ENCODE peak calls at places on chromosomes 7 and 10, in ten cellular contexts. One of them, this sample, is unnamed. For H3K27me3, the result is how much of the 10 kb centered on the place peaks cover.

GRCh38 chr7:14606101-14606500 is 296.4 kb downstream of the DGKB start:
- DNase-seq in prostate gland: no peak
- DNase-seq in sigmoid colon: no peak
- DNase-seq in upper lobe of left lung: no peak
- DNase-seq in H1: no peak
- DNase-seq in breast epithelium: no peak
- DNase-seq in HCT116: no peak
- DNase-seq in Panc1: no peak
- DNase-seq in GM23338: no peak
- DNase-seq in suprapubic skin: no peak
- DNase-seq in this sample: no peak

GRCh38 chr7:142871260-142872105 is 14.1 kb downstream of the TRPV6 start:
- DNase-seq in prostate gland: no peak
- DNase-seq in sigmoid colon: no peak
- DNase-seq in upper lobe of left lung: no peak
- DNase-seq in H1: no peak
- DNase-seq in breast epithelium: no peak
- DNase-seq in HCT116: no peak
- DNase-seq in Panc1: no peak
- DNase-seq in GM23338: no peak
- DNase-seq in suprapubic skin: no peak
- DNase-seq in this sample: no peak

GRCh38 chr10:92747600-92747999 is 57.8 kb downstream of the HHEX start:
- DNase-seq in prostate gland: no peak
- DNase-seq in sigmoid colon: no peak
- DNase-seq in upper lobe of left lung: peak
- DNase-seq in H1: no peak
- DNase-seq in breast epithelium: no peak
- DNase-seq in HCT116: no peak
- DNase-seq in Panc1: no peak
- DNase-seq in GM23338: no peak
- DNase-seq in suprapubic skin: no peak
- DNase-seq in this sample: peak

GRCh38 chr7:149432121-149432691 is 28.7 kb downstream of the ZNF777 start:
- DNase-seq in prostate gland: no peak
- DNase-seq in sigmoid colon: no peak
- DNase-seq in upper lobe of left lung: no peak
- DNase-seq in H1: no peak
- DNase-seq in breast epithelium: no peak
- DNase-seq in HCT116: no peak
- DNase-seq in Panc1: no peak
- DNase-seq in GM23338: peak
- DNase-seq in suprapubic skin: no peak
- DNase-seq in this sample: no peak

GRCh38 chr10:74585231-74586087 is 240.9 kb upstream of the KAT6B start:
- DNase-seq in prostate gland: peak
- DNase-seq in sigmoid colon: no peak
- DNase-seq in upper lobe of left lung: no peak
- DNase-seq in H1: no peak
- DNase-seq in breast epithelium: no peak
- DNase-seq in HCT116: no peak
- DNase-seq in Panc1: no peak
- DNase-seq in GM23338: no peak
- DNase-seq in suprapubic skin: no peak
- DNase-seq in this sample: no peak

GRCh38 chr10:132137111-132138072 is 49.4 kb upstream of the DPYSL4 start:
- DNase-seq in prostate gland: no peak
- DNase-seq in sigmoid colon: peak
- DNase-seq in upper lobe of left lung: no peak
- DNase-seq in H1: no peak
- DNase-seq in breast epithelium: no peak
- DNase-seq in HCT116: no peak
- DNase-seq in Panc1: no peak
- DNase-seq in GM23338: no peak
- DNase-seq in suprapubic skin: no peak
- DNase-seq in this sample: no peak

GRCh38 chr7:7696458-7697119 is 21.8 kb downstream of the RPA3 start:
- DNase-seq in prostate gland: peak
- DNase-seq in sigmoid colon: no peak
- DNase-seq in upper lobe of left lung: no peak
- DNase-seq in H1: no peak
- DNase-seq in breast epithelium: no peak
- DNase-seq in HCT116: peak
- DNase-seq in Panc1: peak
- DNase-seq in GM23338: no peak
- DNase-seq in suprapubic skin: no peak
- DNase-seq in this sample: no peak

GRCh38 chr7:148715027-148715426 is 16.3 kb downstream of the CUL1 start:
- DNase-seq in prostate gland: no peak
- DNase-seq in sigmoid colon: no peak
- DNase-seq in upper lobe of left lung: no peak
- DNase-seq in H1: no peak
- DNase-seq in breast epithelium: no peak
- DNase-seq in HCT116: no peak
- DNase-seq in Panc1: no peak
- DNase-seq in GM23338: no peak
- DNase-seq in suprapubic skin: no peak
- DNase-seq in this sample: no peak

GRCh38 chr7:20197837-20198236 is 19.3 kb downstream of the MACC1 start:
- DNase-seq in prostate gland: no peak
- DNase-seq in sigmoid colon: no peak
- DNase-seq in upper lobe of left lung: no peak
- DNase-seq in H1: no peak
- DNase-seq in breast epithelium: no peak
- DNase-seq in HCT116: peak
- DNase-seq in Panc1: no peak
- DNase-seq in GM23338: peak
- DNase-seq in suprapubic skin: no peak
- DNase-seq in this sample: no peak

GRCh38 chr7:77759294-77759889 is 38.8 kb downstream of the TMEM60 start:
- DNase-seq in prostate gland: peak
- DNase-seq in sigmoid colon: no peak
- DNase-seq in upper lobe of left lung: peak
- DNase-seq in H1: peak
- DNase-seq in breast epithelium: peak
- DNase-seq in HCT116: peak
- DNase-seq in Panc1: peak
- DNase-seq in GM23338: peak
- DNase-seq in suprapubic skin: no peak
- DNase-seq in this sample: peak

GRCh38 chr10:119031496-119032059 is 2.1 kb downstream of the NANOS1 start:
- DNase-seq in prostate gland: no peak
- DNase-seq in sigmoid colon: no peak
- DNase-seq in upper lobe of left lung: no peak
- DNase-seq in H1: no peak
- DNase-seq in breast epithelium: no peak
- DNase-seq in HCT116: no peak
- DNase-seq in Panc1: no peak
- DNase-seq in GM23338: peak
- DNase-seq in suprapubic skin: no peak
- DNase-seq in this sample: no peak

GRCh38 chr7:104230606-104231005 is 22.8 kb upstream of the ORC5 start:
- DNase-seq in prostate gland: no peak
- DNase-seq in sigmoid colon: no peak
- DNase-seq in upper lobe of left lung: no peak
- DNase-seq in H1: no peak
- DNase-seq in breast epithelium: no peak
- DNase-seq in HCT116: no peak
- DNase-seq in Panc1: no peak
- DNase-seq in GM23338: no peak
- DNase-seq in suprapubic skin: no peak
- DNase-seq in this sample: no peak

GRCh38 chr7:129024125-129024524 is 30.8 kb downstream of the TNPO3 start:
- DNase-seq in prostate gland: no peak
- DNase-seq in sigmoid colon: no peak
- DNase-seq in upper lobe of left lung: no peak
- DNase-seq in H1: no peak
- DNase-seq in breast epithelium: no peak
- DNase-seq in HCT116: no peak
- DNase-seq in Panc1: no peak
- DNase-seq in GM23338: peak
- DNase-seq in suprapubic skin: no peak
- DNase-seq in this sample: no peak

GRCh38 chr10:61753453-61753852 is 90.7 kb downstream of the CABCOCO1 start:
- DNase-seq in prostate gland: no peak
- DNase-seq in sigmoid colon: no peak
- DNase-seq in upper lobe of left lung: no peak
- DNase-seq in H1: no peak
- DNase-seq in breast epithelium: no peak
- DNase-seq in HCT116: no peak
- DNase-seq in Panc1: no peak
- DNase-seq in GM23338: no peak
- DNase-seq in suprapubic skin: no peak
- DNase-seq in this sample: no peak

GRCh38 chr10:99560277-99561126 is 27.8 kb downstream of the NKX2-3 start:
- DNase-seq in prostate gland: peak
- DNase-seq in sigmoid colon: peak
- DNase-seq in upper lobe of left lung: peak
- DNase-seq in H1: no peak
- DNase-seq in breast epithelium: no peak
- DNase-seq in HCT116: peak
- DNase-seq in Panc1: peak
- DNase-seq in GM23338: peak
- DNase-seq in suprapubic skin: no peak
- DNase-seq in this sample: peak

GRCh38 chr7:51430480-51431086 is 114.0 kb upstream of the COBL start:
- DNase-seq in prostate gland: peak
- DNase-seq in sigmoid colon: no peak
- DNase-seq in upper lobe of left lung: no peak
- DNase-seq in H1: no peak
- DNase-seq in breast epithelium: no peak
- DNase-seq in HCT116: peak
- DNase-seq in Panc1: peak
- DNase-seq in GM23338: peak
- DNase-seq in suprapubic skin: no peak
- DNase-seq in this sample: peak

GRCh38 chr10:62919776-62920175 is 103.6 kb upstream of the EGR2 start:
- DNase-seq in prostate gland: no peak
- DNase-seq in sigmoid colon: no peak
- DNase-seq in upper lobe of left lung: no peak
- DNase-seq in H1: no peak
- DNase-seq in breast epithelium: no peak
- DNase-seq in HCT116: no peak
- DNase-seq in Panc1: no peak
- DNase-seq in GM23338: no peak
- DNase-seq in suprapubic skin: no peak
- DNase-seq in this sample: no peak

GRCh38 chr10:20871970-20872369 is 25.1 kb downstream of the NEBL start:
- DNase-seq in prostate gland: no peak
- DNase-seq in sigmoid colon: no peak
- DNase-seq in upper lobe of left lung: no peak
- DNase-seq in H1: no peak
- DNase-seq in breast epithelium: no peak
- DNase-seq in HCT116: no peak
- DNase-seq in Panc1: no peak
- DNase-seq in GM23338: peak
- DNase-seq in suprapubic skin: no peak
- DNase-seq in this sample: no peak

GRCh38 chr7:134602921-134603394 is 43.7 kb upstream of the BPGM start:
- DNase-seq in prostate gland: no peak
- DNase-seq in sigmoid colon: no peak
- DNase-seq in upper lobe of left lung: peak
- DNase-seq in H1: no peak
- DNase-seq in breast epithelium: no peak
- DNase-seq in HCT116: no peak
- DNase-seq in Panc1: no peak
- DNase-seq in GM23338: no peak
- DNase-seq in suprapubic skin: no peak
- DNase-seq in this sample: no peak
- H3K27ac ChIP-seq in prostate gland: no peak
- H3K27ac ChIP-seq in sigmoid colon: peak
- H3K27ac ChIP-seq in upper lobe of left lung: peak
- H3K27ac ChIP-seq in H1: no peak
- H3K27ac ChIP-seq in breast epithelium: peak
- H3K27ac ChIP-seq in HCT116: no peak
- H3K27ac ChIP-seq in Panc1: no peak
- H3K27ac ChIP-seq in GM23338: no peak
- H3K27ac ChIP-seq in suprapubic skin: peak
- H3K27ac ChIP-seq in this sample: peak

DNA sequence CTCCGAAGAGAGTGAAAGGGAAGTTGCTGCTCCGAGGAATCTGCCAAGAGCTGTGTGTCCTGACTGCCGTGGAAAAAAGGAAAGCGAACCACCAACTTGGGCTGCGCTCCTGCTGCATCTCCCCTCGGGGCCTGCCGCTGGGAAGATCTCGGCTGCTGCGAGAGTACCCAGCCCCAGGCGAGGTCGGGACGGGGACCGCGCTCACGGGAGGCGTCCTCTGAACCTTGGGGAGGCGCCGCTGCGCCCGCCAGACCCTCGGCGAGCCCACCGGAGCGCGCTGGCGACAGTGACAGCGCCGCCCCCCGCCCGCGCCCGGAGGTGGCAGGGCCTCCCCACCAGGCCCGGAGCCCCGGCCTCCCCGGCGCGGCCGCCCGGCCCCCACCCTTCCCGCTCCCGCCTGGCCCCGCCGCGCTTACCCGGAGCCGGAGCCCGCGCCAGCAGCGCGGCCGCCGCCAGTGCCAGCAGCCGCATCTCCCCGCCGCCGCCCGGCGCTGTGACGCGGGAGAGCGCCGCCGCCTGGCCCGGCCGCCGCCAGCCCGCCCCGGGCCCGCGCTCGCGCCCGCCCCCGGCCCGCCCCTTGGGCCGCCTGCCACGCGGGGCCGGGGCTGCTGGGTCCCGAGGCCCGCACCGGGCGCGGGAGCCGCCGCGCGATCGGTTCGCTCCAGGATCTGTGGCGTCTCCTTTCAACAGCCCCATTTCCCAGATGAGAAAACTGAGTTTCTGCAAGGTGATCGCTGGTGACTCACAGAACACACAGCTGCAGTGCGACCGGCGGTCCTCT is at the start of gene VSTM4:
- DNase-seq in prostate gland: no peak
- DNase-seq in sigmoid colon: peak
- DNase-seq in upper lobe of left lung: no peak
- DNase-seq in H1: no peak
- DNase-seq in breast epithelium: no peak
- DNase-seq in HCT116: no peak
- DNase-seq in Panc1: no peak
- DNase-seq in GM23338: peak
- DNase-seq in suprapubic skin: no peak
- DNase-seq in this sample: no peak
- H3K27me3 ChIP-seq in prostate gland: under half
- H3K27me3 ChIP-seq in sigmoid colon: under half
- H3K27me3 ChIP-seq in upper lobe of left lung: under half
- H3K27me3 ChIP-seq in H1: under half
- H3K27me3 ChIP-seq in breast epithelium: under half
- H3K27me3 ChIP-seq in HCT116: under half
- H3K27me3 ChIP-seq in Panc1: under half
- H3K27me3 ChIP-seq in GM23338: under half
- H3K27me3 ChIP-seq in suprapubic skin: under half
- H3K27me3 ChIP-seq in this sample: under half

GRCh38 chr7:151415375-151416112 is 5.7 kb upstream of the WDR86 start:
- DNase-seq in prostate gland: no peak
- DNase-seq in sigmoid colon: peak
- DNase-seq in upper lobe of left lung: peak
- DNase-seq in H1: no peak
- DNase-seq in breast epithelium: no peak
- DNase-seq in HCT116: no peak
- DNase-seq in Panc1: no peak
- DNase-seq in GM23338: no peak
- DNase-seq in suprapubic skin: no peak
- DNase-seq in this sample: no peak
- TF ChIP-seq POLR2AphosphoS5 in prostate gland: no peak
- TF ChIP-seq POLR2AphosphoS5 in sigmoid colon: no peak
- TF ChIP-seq POLR2AphosphoS5 in upper lobe of left lung: no peak
- TF ChIP-seq POLR2AphosphoS5 in H1: no peak
- TF ChIP-seq POLR2AphosphoS5 in breast epithelium: no peak
- TF ChIP-seq POLR2AphosphoS5 in HCT116: no peak
- TF ChIP-seq POLR2AphosphoS5 in Panc1: no peak
- TF ChIP-seq POLR2AphosphoS5 in GM23338: no peak
- TF ChIP-seq POLR2AphosphoS5 in suprapubic skin: no peak
- TF ChIP-seq POLR2AphosphoS5 in this sample: no peak

GRCh38 chr10:19449860-19450259 is 366.4 kb upstream of the PLXDC2 start:
- DNase-seq in prostate gland: no peak
- DNase-seq in sigmoid colon: no peak
- DNase-seq in upper lobe of left lung: no peak
- DNase-seq in H1: no peak
- DNase-seq in breast epithelium: no peak
- DNase-seq in HCT116: no peak
- DNase-seq in Panc1: no peak
- DNase-seq in GM23338: no peak
- DNase-seq in suprapubic skin: no peak
- DNase-seq in this sample: no peak
- H3K27ac ChIP-seq in prostate gland: no peak
- H3K27ac ChIP-seq in sigmoid colon: no peak
- H3K27ac ChIP-seq in upper lobe of left lung: no peak
- H3K27ac ChIP-seq in H1: no peak
- H3K27ac ChIP-seq in breast epithelium: no peak
- H3K27ac ChIP-seq in HCT116: no peak
- H3K27ac ChIP-seq in Panc1: no peak
- H3K27ac ChIP-seq in GM23338: no peak
- H3K27ac ChIP-seq in suprapubic skin: no peak
- H3K27ac ChIP-seq in this sample: no peak